ENCODE peak calls at places on chromosomes 6 and 20, in six cellular contexts. H is upper lobe of right lung, Z is sigmoid colon, C is epithelial cell of esophagus, D is psoas muscle, L is ovary. F is an unnamed sample.

GRCh38 chr6:37474316-37474715 is 25.4 kb downstream of the CCDC167 start:
- DNase-seq in Z (no peak), D (no peak), L (no peak), C (no peak), H (no peak), F (no peak)

GRCh38 chr6:14717307-14717706 is 528.6 kb upstream of the JARID2 start:
- DNase-seq in D (no peak), H (no peak), Z (no peak), C (no peak), L (no peak), F (no peak)

GRCh38 chr6:36109092-36109491 is 21.2 kb upstream of the MAPK13 start:
- DNase-seq in H (no peak), C (no peak), L (no peak), Z (no peak), D (no peak), F (no peak)

GRCh38 chr6:125747589-125748533 is 1.6 kb upstream of the HEY2 start:
- DNase-seq in D (peak; percentile 53), C (peak; percentile 79), Z (peak; percentile 77), L (peak; percentile 61), H (peak; percentile 71), F (no peak)

GRCh38 chr6:153038378-153038777 is 35.9 kb upstream of the MTRF1L start:
- DNase-seq in H (no peak), C (peak; percentile 77), D (no peak), Z (no peak), L (no peak), F (no peak)

GRCh38 chr6:17583811-17584210 is 16.3 kb upstream of the FAM8A1 start:
- DNase-seq in D (no peak), C (peak; percentile 14), L (no peak), H (no peak), Z (peak; percentile 65), F (no peak)

GRCh38 chr6:106751501-106752252 is 122.3 kb downstream of the QRSL1 start:
- DNase-seq in D (no peak), C (peak; percentile 97), L (no peak), Z (no peak), H (no peak), F (no peak)

GRCh38 chr20:53961527-53961926 is 108.9 kb downstream of the BCAS1 start:
- DNase-seq in D (no peak), L (no peak), H (no peak), Z (no peak), C (peak; percentile 24), F (no peak)

GRCh38 chr20:52438326-52438963 is 246.9 kb upstream of the ZFP64 start:
- DNase-seq in D (no peak), L (no peak), H (no peak), Z (no peak), C (no peak), F (no peak)

GRCh38 chr6:1795923-1796322 is 186.2 kb downstream of the FOXC1 start:
- DNase-seq in H (no peak), L (no peak), Z (no peak), C (no peak), D (no peak), F (no peak)

GRCh38 chr20:24990810-24991252 is 1.7 kb downstream of the APMAP start:
- DNase-seq in C (peak; percentile 75), Z (peak; percentile 22), H (no peak), L (no peak), D (no peak), F (no peak)

GRCh38 chr6:162829013-162829742 is 101.4 kb downstream of the PACRG start:
- DNase-seq in Z (no peak), H (no peak), C (no peak), D (no peak), L (no peak), F (no peak)

GRCh38 chr20:34970193-34971037 is 14.7 kb downstream of the MYH7B start:
- DNase-seq in H (no peak), D (no peak), Z (no peak), C (no peak), L (no peak), F (no peak)

GRCh38 chr6:166516256-166516655 is 70.2 kb downstream of the RAMACL start:
- DNase-seq in D (no peak), C (no peak), Z (no peak), L (no peak), H (no peak), F (no peak)

GRCh38 chr6:166514196-166514595 is 72.3 kb downstream of the RAMACL start:
- DNase-seq in L (no peak), H (no peak), Z (no peak), D (no peak), C (no peak), F (no peak)

GRCh38 chr6:166512567-166512966 is 73.9 kb downstream of the RAMACL start:
- DNase-seq in Z (no peak), L (no peak), D (no peak), H (no peak), C (no peak), F (no peak)

GRCh38 chr6:166511316-166511715 is 75.2 kb downstream of the RAMACL start:
- DNase-seq in Z (no peak), C (no peak), D (no peak), L (no peak), H (no peak), F (no peak)

DNA sequence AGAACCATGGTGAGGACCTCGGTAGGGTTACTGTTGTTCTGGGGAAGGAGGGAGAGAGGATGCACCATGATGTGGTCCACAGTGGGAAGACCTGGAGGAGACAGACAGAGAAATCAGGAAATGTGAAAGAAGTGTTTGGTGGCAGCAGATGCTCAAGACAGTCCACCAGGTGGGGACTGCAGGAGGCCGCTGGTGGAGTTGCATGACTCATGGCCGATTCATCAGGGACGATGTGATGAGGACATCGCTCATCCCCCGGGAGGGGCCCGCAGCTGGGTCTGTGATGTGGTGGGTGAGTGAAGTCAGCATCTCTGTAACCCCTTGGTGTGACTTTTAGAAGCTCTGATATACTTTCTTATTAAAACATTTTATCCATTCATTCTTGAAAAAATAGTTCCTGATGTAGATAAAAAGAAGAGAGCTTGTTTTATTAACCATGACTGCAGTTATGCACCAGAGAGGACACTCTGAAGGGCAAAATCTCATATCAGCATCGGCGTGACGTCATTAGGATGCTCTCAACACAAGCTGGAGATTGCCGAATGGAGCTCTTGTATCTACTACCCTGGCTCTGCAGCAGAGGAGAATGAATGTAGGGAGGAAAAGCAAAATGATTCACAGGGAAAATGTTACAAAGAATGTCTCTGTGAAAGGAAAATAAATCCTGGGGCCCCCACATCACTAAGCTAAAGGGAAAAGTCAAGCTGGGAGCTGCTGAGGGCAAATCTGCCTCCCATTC is 71.2 kb downstream of the RAMACL start:
- DNase-seq in C (peak; percentile 93), L (no peak), H (no peak), Z (no peak), D (peak; percentile 52), F (no peak)
- TF ChIP-seq CTCF in C (peak; percentile 61), L (no peak), H (peak; percentile 7), Z (peak; percentile 15), D (peak; percentile 26), F (no peak)

GRCh38 chr6:134345780-134346179 is 27.9 kb upstream of the SGK1 start:
- DNase-seq in H (no peak), C (no peak), L (no peak), D (peak; percentile 29), Z (no peak), F (no peak)

GRCh38 chr6:134352786-134353480 is 35.0 kb upstream of the SGK1 start:
- DNase-seq in Z (no peak), C (peak; percentile 32), H (no peak), L (no peak), D (no peak), F (no peak)

GRCh38 chr6:134351615-134352474 is 33.9 kb upstream of the SGK1 start:
- DNase-seq in Z (no peak), L (no peak), D (no peak), H (no peak), C (no peak), F (no peak)

GRCh38 chr6:134347141-134347540 is 29.2 kb upstream of the SGK1 start:
- DNase-seq in H (no peak), C (no peak), L (no peak), Z (no peak), D (no peak), F (no peak)

DNA sequence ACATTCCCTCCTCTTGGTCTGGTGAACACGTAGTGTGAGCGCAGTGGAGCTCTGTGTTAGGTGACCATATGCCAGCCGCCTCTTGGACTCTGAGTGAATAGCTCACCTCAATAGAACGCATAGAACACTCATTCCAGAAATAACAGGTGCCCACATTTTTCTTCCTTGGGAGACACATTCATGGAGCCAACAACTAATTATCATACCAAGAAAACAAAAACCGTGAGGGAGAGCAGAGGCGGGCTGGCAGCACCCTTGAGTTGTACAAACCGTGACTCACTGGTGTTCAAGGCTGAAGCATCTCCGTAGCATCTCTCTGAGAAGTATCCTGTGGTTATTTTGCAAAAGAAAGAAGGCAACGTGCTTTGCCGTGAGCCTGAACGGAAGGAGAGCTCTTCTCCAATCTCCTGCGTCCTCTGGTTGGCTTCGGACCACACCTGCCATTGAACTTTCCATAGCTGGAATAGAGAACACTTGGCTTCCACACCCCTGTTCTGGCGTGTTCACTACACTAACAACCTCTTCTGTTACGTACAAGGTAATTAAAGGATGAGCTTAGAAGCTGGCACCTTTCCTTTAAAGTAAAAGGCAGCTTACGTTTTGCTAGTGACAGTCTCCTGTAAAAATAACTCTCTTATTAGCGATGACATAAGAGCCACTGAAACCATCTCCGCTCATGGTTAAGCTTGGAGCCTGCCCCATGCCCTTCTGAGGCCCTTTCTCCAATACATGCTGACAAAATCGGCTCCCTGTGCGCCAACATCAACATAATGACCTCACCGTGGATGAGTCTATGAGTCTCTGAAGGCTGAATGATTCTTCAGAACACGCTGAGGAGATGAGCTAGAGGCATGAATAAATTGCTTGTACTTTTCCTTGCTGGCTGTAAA is 30.2 kb upstream of the SGK1 start:
- DNase-seq in Z (no peak), H (no peak), L (peak; percentile 65), D (peak; percentile 75), C (no peak), F (no peak)
- TF ChIP-seq CTCF in Z (no peak), H (no peak), L (no peak), D (no peak), C (no peak), F (no peak)

DNA sequence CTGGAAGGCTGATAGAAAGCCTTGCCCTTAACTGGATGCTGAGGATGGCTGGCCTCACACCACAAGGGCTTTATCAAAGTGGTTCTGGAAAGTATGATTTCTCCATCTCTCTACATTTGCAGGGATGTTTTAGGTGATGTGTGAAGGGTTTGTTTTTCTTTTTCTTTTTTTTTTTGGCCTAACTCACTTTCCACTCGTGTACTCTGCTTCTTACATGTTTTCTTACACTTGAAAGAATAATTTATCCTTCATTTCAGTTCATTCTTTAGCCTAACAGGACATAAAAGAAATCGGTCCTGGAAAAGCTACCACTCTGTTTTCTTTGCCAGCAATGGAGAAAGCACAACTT is 41.2 kb downstream of the ISM1 start:
- DNase-seq in H (no peak), L (no peak), C (no peak), D (no peak), Z (no peak), F (no peak)
- TF ChIP-seq CTCF in H (no peak), L (no peak), C (no peak), D (no peak), Z (no peak), F (no peak)

GRCh38 chr20:33671573-33672288 is 2.5 kb downstream of the NECAB3 start:
- DNase-seq in L (no peak), Z (no peak), D (no peak), C (no peak), H (no peak), F (no peak)

GRCh38 chr20:33669224-33669623 is 2.5 kb downstream of the ACTL10 start:
- DNase-seq in L (no peak), H (no peak), D (no peak), C (no peak), Z (no peak), F (no peak)

GRCh38 chr20:33668791-33669155 is 2.0 kb downstream of the ACTL10 start:
- DNase-seq in Z (no peak), L (no peak), D (no peak), C (no peak), H (no peak), F (no peak)

GRCh38 chr20:33670715-33671499 is 3.3 kb downstream of the NECAB3 start:
- DNase-seq in L (no peak), D (no peak), C (no peak), H (no peak), Z (no peak), F (no peak)

GRCh38 chr20:33669873-33670640 is 3.3 kb downstream of the ACTL10 start:
- DNase-seq in C (no peak), Z (no peak), H (no peak), D (no peak), L (no peak), F (no peak)
- TF ChIP-seq CTCF in C (no peak), Z (no peak), H (no peak), D (no peak), L (no peak), F (no peak)

F was measured in D721Med.